ENCODE peak calls at places on chromosomes 13 and 19, in six cellular contexts. V, L, E, O, X and J are unnamed samples.

GRCh38 chr13:71661921-71662320 is 205.1 kb downstream of the DACH1 start:
- DNase-seq in V (no peak), L (no peak), O (no peak), X (no peak), E (no peak), J (no peak)

GRCh38 chr19:39970424-39970673 is 616 bp upstream of the PSMC4 start:
- DNase-seq in L (no peak), V (no peak), X (no peak), O (no peak), E (no peak), J (no peak)

GRCh38 chr13:79530270-79530669 is 49.3 kb downstream of the NDFIP2 start:
- DNase-seq in E (no peak), V (no peak), O (no peak), L (no peak), X (no peak), J (no peak)

GRCh38 chr19:42280761-42281174 is 11.7 kb downstream of the CIC start:
- DNase-seq in V (no peak), O (no peak), X (no peak), E (peak), L (no peak), J (no peak)

GRCh38 chr19:54462072-54462712 is 1.4 kb downstream of the LENG9 start:
- DNase-seq in L (no peak), X (no peak), O (no peak), V (no peak), E (peak), J (no peak)

GRCh38 chr13:31970237-31970930 is 61.2 kb upstream of the FRY start:
- DNase-seq in O (no peak), L (no peak), X (no peak), E (no peak), V (no peak), J (peak)

GRCh38 chr19:54282706-54283105 is 1.8 kb upstream of the LILRB2 start:
- DNase-seq in V (no peak), O (no peak), L (no peak), X (no peak), E (no peak), J (no peak)

GRCh38 chr19:13051581-13052165 is 51.0 kb downstream of the LYL1 start:
- DNase-seq in O (peak), L (no peak), V (peak), X (peak), E (peak), J (no peak)

GRCh38 chr19:29812080-29812880 is 489 bp downstream of the CCNE1 start:
- DNase-seq in O (peak), V (peak), X (no peak), L (peak), E (peak), J (no peak)

GRCh38 chr13:38262211-38262610 is 87.4 kb upstream of the UFM1 start:
- DNase-seq in O (no peak), L (no peak), V (no peak), X (no peak), E (no peak), J (peak)

GRCh38 chr13:33639158-33639557 is 178.8 kb upstream of the RFC3 start:
- DNase-seq in L (no peak), V (no peak), E (no peak), O (no peak), X (no peak), J (peak)

DNA sequence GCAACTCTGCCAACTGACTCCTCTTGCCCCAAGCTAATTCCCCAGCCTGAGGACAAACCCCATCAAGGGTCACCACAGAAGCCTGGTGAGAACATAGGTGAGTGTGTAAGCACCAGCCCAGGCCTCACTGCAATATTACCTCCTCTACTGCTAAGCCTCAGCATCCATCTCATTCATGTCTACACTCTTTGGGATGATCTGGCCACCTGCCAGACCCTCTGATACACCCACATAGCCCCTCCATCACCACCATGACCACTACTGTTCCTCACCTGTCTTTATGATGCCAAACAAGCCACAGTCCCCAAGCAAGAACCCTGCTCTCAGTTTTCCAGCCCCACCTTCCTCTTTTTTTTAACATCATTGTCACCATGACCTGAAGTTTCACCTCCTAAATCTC is 2.3 kb downstream of the ZNF792 start:
- DNase-seq in E (no peak), X (no peak), V (no peak), L (no peak), O (no peak), J (no peak)
- H3K4me3 ChIP-seq in E (no peak), X (no peak), V (no peak), L (peak), O (no peak), J (no peak)

DNA sequence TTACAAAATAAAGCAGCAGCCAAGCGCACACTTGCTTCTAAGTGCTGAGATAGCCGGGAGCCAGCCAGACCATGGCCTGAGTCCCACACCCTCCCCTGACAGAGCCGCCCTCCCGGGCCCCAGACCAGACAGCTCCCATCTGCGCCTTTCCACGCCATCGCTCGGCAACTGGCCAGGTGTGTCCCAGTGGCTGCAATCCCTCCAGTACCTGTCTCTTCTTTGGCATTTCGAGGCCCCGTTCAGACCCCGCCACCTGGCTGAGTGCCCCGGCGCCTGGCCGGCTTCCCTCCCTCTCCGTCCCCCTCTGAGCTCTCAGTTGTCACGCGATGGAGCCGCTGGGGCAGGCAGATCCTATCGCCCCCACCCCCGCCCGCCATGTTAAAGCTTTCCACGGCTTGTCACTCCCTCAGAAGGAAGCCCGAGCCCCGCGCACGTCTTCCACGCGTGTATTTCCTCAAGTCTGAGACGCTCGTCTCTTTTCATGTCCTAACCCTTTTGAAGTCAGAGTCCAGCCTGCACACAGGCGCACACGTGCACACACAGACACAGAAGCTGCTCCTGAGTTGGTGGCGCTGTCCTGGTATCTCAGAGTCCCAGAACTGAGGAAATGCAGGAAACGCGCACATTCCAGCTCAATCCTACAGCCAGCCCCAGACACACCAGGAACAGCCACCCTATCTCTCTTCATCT is 7.9 kb downstream of the MLLT1 start:
- DNase-seq in V (no peak), L (no peak), X (peak), E (peak), O (no peak), J (no peak)
- H3K4me3 ChIP-seq in V (no peak), L (no peak), X (peak), E (no peak), O (no peak), J (peak)

GRCh38 chr19:681029-681626 is 4.9 kb downstream of the FSTL3 start:
- DNase-seq in X (no peak), L (no peak), V (no peak), E (peak), O (no peak), J (no peak)
- H3K4me3 ChIP-seq in X (peak), L (peak), V (peak), E (no peak), O (no peak), J (no peak)

GRCh38 chr13:58955546-58956385 is 1208.0 kb downstream of the DIAPH3 start:
- DNase-seq in O (no peak), L (no peak), E (no peak), V (no peak), X (no peak), J (no peak)

GRCh38 chr13:58953638-58954037 is 1210.1 kb downstream of the DIAPH3 start:
- DNase-seq in L (no peak), E (no peak), O (no peak), X (no peak), V (no peak), J (no peak)

GRCh38 chr13:58946274-58946673 is 1217.5 kb downstream of the DIAPH3 start:
- DNase-seq in V (no peak), X (no peak), O (no peak), L (no peak), E (no peak), J (no peak)

GRCh38 chr13:58949646-58950045 is 1214.1 kb downstream of the DIAPH3 start:
- DNase-seq in X (no peak), L (no peak), V (peak), E (no peak), O (no peak), J (no peak)

GRCh38 chr13:58950911-58951310 is 1212.8 kb downstream of the DIAPH3 start:
- DNase-seq in X (no peak), E (no peak), O (no peak), L (no peak), V (no peak), J (no peak)
- H3K4me3 ChIP-seq in X (no peak), E (no peak), O (no peak), L (no peak), V (no peak), J (no peak)

GRCh38 chr19:31439270-31439573 is 90.0 kb upstream of the TSHZ3 start:
- DNase-seq in V (peak), O (no peak), E (no peak), X (no peak), L (no peak), J (no peak)

GRCh38 chr19:31436121-31436776 is 87.0 kb upstream of the TSHZ3 start:
- DNase-seq in O (no peak), V (peak), X (no peak), E (no peak), L (no peak), J (no peak)

GRCh38 chr19:31438401-31439269 is 89.4 kb upstream of the TSHZ3 start:
- DNase-seq in X (no peak), V (peak), E (no peak), O (no peak), L (no peak), J (no peak)
- H3K4me3 ChIP-seq in X (no peak), V (no peak), E (no peak), O (no peak), L (no peak), J (no peak)